ENCODE peak calls at places on chromosomes 11 and 22, in eight cellular contexts. One of them, this sample, is unnamed. For H3K27me3, the result is how much of the 10 kb centered on the place peaks cover.

GRCh38 chr11:122853971-122854446 is 15.7 kb downstream of the CRTAM start:
- DNase-seq in fibroblast of lung: peak
- DNase-seq in spleen: no peak
- DNase-seq in uterus: peak
- DNase-seq in keratinocyte: no peak
- DNase-seq in prostate gland: peak
- DNase-seq in GM23248: peak
- DNase-seq in heart right ventricle: no peak
- DNase-seq in this sample: peak

GRCh38 chr11:9231848-9232177 is 33.3 kb downstream of the DENND5A start:
- DNase-seq in heart right ventricle: no peak
- DNase-seq in GM23248: peak
- DNase-seq in fibroblast of lung: peak
- DNase-seq in prostate gland: no peak
- DNase-seq in spleen: no peak
- DNase-seq in keratinocyte: no peak
- DNase-seq in uterus: no peak
- DNase-seq in this sample: peak

GRCh38 chr11:62217191-62217748 is 8.8 kb downstream of the SCGB2A1 start:
- DNase-seq in heart right ventricle: no peak
- DNase-seq in prostate gland: no peak
- DNase-seq in spleen: no peak
- DNase-seq in uterus: no peak
- DNase-seq in GM23248: peak
- DNase-seq in keratinocyte: no peak
- DNase-seq in fibroblast of lung: peak
- DNase-seq in this sample: peak

GRCh38 chr11:61922539-61922938 is 5.2 kb upstream of the RAB3IL1 start:
- DNase-seq in keratinocyte: no peak
- DNase-seq in GM23248: peak
- DNase-seq in uterus: peak
- DNase-seq in heart right ventricle: peak
- DNase-seq in fibroblast of lung: peak
- DNase-seq in spleen: no peak
- DNase-seq in prostate gland: no peak
- DNase-seq in this sample: peak

GRCh38 chr11:66467034-66467659 is 442 bp downstream of the PELI3 start:
- DNase-seq in heart right ventricle: peak
- DNase-seq in spleen: no peak
- DNase-seq in keratinocyte: no peak
- DNase-seq in uterus: no peak
- DNase-seq in GM23248: peak
- DNase-seq in fibroblast of lung: no peak
- DNase-seq in prostate gland: no peak
- DNase-seq in this sample: no peak

GRCh38 chr22:49154433-49154832 is 673.2 kb downstream of the BRD1 start:
- DNase-seq in heart right ventricle: no peak
- DNase-seq in prostate gland: no peak
- DNase-seq in keratinocyte: no peak
- DNase-seq in GM23248: no peak
- DNase-seq in fibroblast of lung: no peak
- DNase-seq in spleen: peak
- DNase-seq in uterus: no peak
- DNase-seq in this sample: no peak

GRCh38 chr11:57055780-57056179 is 67.1 kb downstream of the OR5AK2 start:
- DNase-seq in uterus: no peak
- DNase-seq in fibroblast of lung: no peak
- DNase-seq in heart right ventricle: no peak
- DNase-seq in keratinocyte: no peak
- DNase-seq in spleen: no peak
- DNase-seq in prostate gland: no peak
- DNase-seq in GM23248: no peak
- DNase-seq in this sample: no peak

GRCh38 chr11:6022954-6023353 is 7.6 kb downstream of the OR56A1 start:
- DNase-seq in heart right ventricle: no peak
- DNase-seq in prostate gland: peak
- DNase-seq in spleen: no peak
- DNase-seq in GM23248: peak
- DNase-seq in fibroblast of lung: peak
- DNase-seq in uterus: no peak
- DNase-seq in keratinocyte: no peak
- DNase-seq in this sample: peak

GRCh38 chr11:118002541-118003019 is 16.4 kb downstream of the IL10RA start:
- DNase-seq in prostate gland: no peak
- DNase-seq in uterus: peak
- DNase-seq in fibroblast of lung: peak
- DNase-seq in GM23248: no peak
- DNase-seq in spleen: peak
- DNase-seq in heart right ventricle: no peak
- DNase-seq in keratinocyte: no peak
- DNase-seq in this sample: no peak

GRCh38 chr11:116691779-116692178 is 81.0 kb downstream of the BUD13 start:
- DNase-seq in GM23248: peak
- DNase-seq in prostate gland: peak
- DNase-seq in uterus: peak
- DNase-seq in heart right ventricle: peak
- DNase-seq in fibroblast of lung: peak
- DNase-seq in spleen: peak
- DNase-seq in keratinocyte: no peak
- DNase-seq in this sample: peak

GRCh38 chr11:67393437-67393836 is 1.7 kb downstream of the RAD9A start:
- DNase-seq in GM23248: no peak
- DNase-seq in uterus: no peak
- DNase-seq in heart right ventricle: no peak
- DNase-seq in keratinocyte: no peak
- DNase-seq in spleen: peak
- DNase-seq in fibroblast of lung: no peak
- DNase-seq in prostate gland: no peak
- DNase-seq in this sample: no peak

GRCh38 chr11:47477323-47477722 is 28.4 kb upstream of the RAPSN start:
- DNase-seq in heart right ventricle: no peak
- DNase-seq in GM23248: peak
- DNase-seq in uterus: no peak
- DNase-seq in spleen: no peak
- DNase-seq in fibroblast of lung: no peak
- DNase-seq in prostate gland: no peak
- DNase-seq in keratinocyte: peak
- DNase-seq in this sample: no peak

GRCh38 chr22:43331064-43331435 is 12.1 kb downstream of the SCUBE1 start:
- DNase-seq in uterus: no peak
- DNase-seq in fibroblast of lung: no peak
- DNase-seq in keratinocyte: no peak
- DNase-seq in spleen: no peak
- DNase-seq in heart right ventricle: no peak
- DNase-seq in GM23248: no peak
- DNase-seq in prostate gland: no peak
- DNase-seq in this sample: no peak
- H3K27me3 ChIP-seq in uterus: under half
- H3K27me3 ChIP-seq in fibroblast of lung: under half
- H3K27me3 ChIP-seq in keratinocyte: under half
- H3K27me3 ChIP-seq in spleen: under half
- H3K27me3 ChIP-seq in heart right ventricle: under half
- H3K27me3 ChIP-seq in GM23248: under half
- H3K27me3 ChIP-seq in prostate gland: under half
- H3K27me3 ChIP-seq in this sample: under half

DNA sequence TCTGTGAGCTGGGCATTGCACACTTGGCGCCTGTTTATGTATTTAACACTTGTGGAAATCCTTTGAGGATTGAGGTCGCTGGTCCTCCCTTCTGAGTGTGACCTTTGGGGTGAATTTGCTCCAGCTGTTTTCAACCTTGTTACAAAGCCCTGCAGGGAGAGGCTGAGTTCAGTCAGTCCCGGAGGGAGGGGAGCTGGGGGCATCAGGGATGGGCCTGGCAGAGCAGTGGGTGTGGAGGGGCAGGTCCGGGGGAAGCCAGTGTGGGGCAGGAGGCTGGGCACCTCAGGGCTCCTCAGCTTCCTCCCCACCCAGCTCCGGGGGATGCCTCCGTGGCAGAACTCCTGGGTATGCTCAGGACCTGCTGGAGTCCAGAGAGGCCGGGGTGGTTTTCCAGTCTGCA is 977.2 kb downstream of the TBC1D22A start:
- DNase-seq in uterus: no peak
- DNase-seq in fibroblast of lung: no peak
- DNase-seq in heart right ventricle: no peak
- DNase-seq in keratinocyte: no peak
- DNase-seq in prostate gland: no peak
- DNase-seq in spleen: no peak
- DNase-seq in GM23248: no peak
- DNase-seq in this sample: no peak
- H3K27me3 ChIP-seq in uterus: under half
- H3K27me3 ChIP-seq in fibroblast of lung: under half
- H3K27me3 ChIP-seq in heart right ventricle: under half
- H3K27me3 ChIP-seq in keratinocyte: under half
- H3K27me3 ChIP-seq in prostate gland: under half
- H3K27me3 ChIP-seq in spleen: under half
- H3K27me3 ChIP-seq in GM23248: under half
- H3K27me3 ChIP-seq in this sample: under half

DNA sequence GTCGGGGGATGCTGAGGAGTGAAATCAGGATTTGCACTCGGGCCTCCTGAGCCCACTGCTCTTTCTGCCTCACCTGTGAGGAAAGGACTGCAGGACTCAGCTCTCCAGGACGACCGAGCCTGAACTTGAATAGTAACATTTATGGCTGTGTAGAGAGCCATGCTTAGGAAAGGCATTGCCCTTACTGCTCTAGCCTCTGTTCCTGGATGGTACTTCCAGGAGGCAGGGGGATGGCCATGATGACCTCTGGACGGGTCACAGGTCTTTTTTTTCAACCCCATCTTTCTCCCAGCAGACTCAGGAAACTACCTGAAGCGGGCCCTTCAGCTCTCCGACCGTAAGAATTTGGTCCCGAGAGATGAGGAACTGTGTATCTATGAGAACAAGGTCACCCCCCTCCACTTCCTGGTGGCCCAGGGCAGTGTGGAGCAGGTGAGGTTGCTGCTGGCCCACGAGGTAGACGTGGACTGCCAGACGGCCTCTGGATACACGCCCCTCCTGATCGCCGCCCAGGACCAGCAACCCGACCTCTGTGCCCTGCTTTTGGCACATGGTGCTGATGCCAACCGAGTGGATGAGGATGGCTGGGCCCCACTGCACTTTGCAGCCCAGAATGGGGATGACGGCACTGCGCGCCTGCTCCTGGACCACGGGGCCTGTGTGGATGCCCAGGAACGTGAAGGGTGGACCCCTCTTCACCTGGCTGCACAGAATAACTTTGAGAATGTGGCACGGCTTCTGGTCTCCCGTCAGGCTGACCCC is 11.3 kb downstream of the ANKK1 start:
- DNase-seq in fibroblast of lung: no peak
- DNase-seq in heart right ventricle: no peak
- DNase-seq in keratinocyte: no peak
- DNase-seq in prostate gland: no peak
- DNase-seq in GM23248: no peak
- DNase-seq in spleen: peak
- DNase-seq in uterus: no peak
- DNase-seq in this sample: no peak
- H3K27me3 ChIP-seq in fibroblast of lung: under half
- H3K27me3 ChIP-seq in heart right ventricle: under half
- H3K27me3 ChIP-seq in keratinocyte: under half
- H3K27me3 ChIP-seq in prostate gland: under half
- H3K27me3 ChIP-seq in GM23248: under half
- H3K27me3 ChIP-seq in spleen: under half
- H3K27me3 ChIP-seq in uterus: under half
- H3K27me3 ChIP-seq in this sample: under half

GRCh38 chr11:44322243-44322642 is 12.3 kb upstream of the ALX4 start:
- DNase-seq in fibroblast of lung: no peak
- DNase-seq in prostate gland: no peak
- DNase-seq in spleen: no peak
- DNase-seq in heart right ventricle: no peak
- DNase-seq in keratinocyte: no peak
- DNase-seq in GM23248: no peak
- DNase-seq in uterus: no peak
- DNase-seq in this sample: no peak

GRCh38 chr11:44324222-44324621 is 14.3 kb upstream of the ALX4 start:
- DNase-seq in uterus: no peak
- DNase-seq in heart right ventricle: no peak
- DNase-seq in spleen: no peak
- DNase-seq in fibroblast of lung: no peak
- DNase-seq in prostate gland: no peak
- DNase-seq in GM23248: no peak
- DNase-seq in keratinocyte: no peak
- DNase-seq in this sample: no peak

GRCh38 chr11:44325698-44326097 is 15.8 kb upstream of the ALX4 start:
- DNase-seq in keratinocyte: no peak
- DNase-seq in heart right ventricle: no peak
- DNase-seq in GM23248: no peak
- DNase-seq in uterus: no peak
- DNase-seq in spleen: no peak
- DNase-seq in prostate gland: no peak
- DNase-seq in fibroblast of lung: no peak
- DNase-seq in this sample: no peak

GRCh38 chr11:44326615-44327475 is 16.9 kb upstream of the ALX4 start:
- DNase-seq in fibroblast of lung: no peak
- DNase-seq in prostate gland: no peak
- DNase-seq in GM23248: peak
- DNase-seq in heart right ventricle: no peak
- DNase-seq in keratinocyte: no peak
- DNase-seq in uterus: no peak
- DNase-seq in spleen: peak
- DNase-seq in this sample: peak

GRCh38 chr11:44324787-44325525 is 15.0 kb upstream of the ALX4 start:
- DNase-seq in prostate gland: no peak
- DNase-seq in uterus: no peak
- DNase-seq in fibroblast of lung: no peak
- DNase-seq in keratinocyte: no peak
- DNase-seq in GM23248: no peak
- DNase-seq in heart right ventricle: no peak
- DNase-seq in spleen: no peak
- DNase-seq in this sample: no peak
- H3K27me3 ChIP-seq in prostate gland: half or more
- H3K27me3 ChIP-seq in uterus: under half
- H3K27me3 ChIP-seq in fibroblast of lung: half or more
- H3K27me3 ChIP-seq in keratinocyte: half or more
- H3K27me3 ChIP-seq in GM23248: half or more
- H3K27me3 ChIP-seq in heart right ventricle: half or more
- H3K27me3 ChIP-seq in spleen: under half
- H3K27me3 ChIP-seq in this sample: half or more

DNA sequence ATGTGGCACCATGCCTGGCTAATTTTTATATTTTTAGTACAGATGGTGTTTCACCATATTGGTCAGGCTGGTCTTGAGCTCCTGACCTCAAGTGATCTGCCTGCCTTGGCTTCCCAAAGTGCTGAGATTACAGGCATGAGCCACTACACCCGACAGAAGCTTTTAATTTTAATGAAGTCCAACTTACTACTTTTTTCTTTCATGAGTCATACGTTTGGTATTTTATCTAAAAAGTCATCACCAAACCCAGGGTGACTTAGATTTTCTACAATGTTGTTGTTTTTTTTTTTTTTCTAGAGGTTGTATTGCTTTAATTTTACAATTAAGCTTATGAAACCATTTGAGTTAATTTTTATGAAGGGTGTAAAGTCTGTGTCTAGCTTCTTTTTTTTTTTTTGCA is 34.9 kb downstream of the JRKL start:
- DNase-seq in uterus: no peak
- DNase-seq in prostate gland: no peak
- DNase-seq in spleen: no peak
- DNase-seq in keratinocyte: peak
- DNase-seq in heart right ventricle: no peak
- DNase-seq in fibroblast of lung: peak
- DNase-seq in GM23248: peak
- DNase-seq in this sample: no peak
- H3K27me3 ChIP-seq in uterus: under half
- H3K27me3 ChIP-seq in prostate gland: under half
- H3K27me3 ChIP-seq in spleen: under half
- H3K27me3 ChIP-seq in keratinocyte: under half
- H3K27me3 ChIP-seq in heart right ventricle: half or more
- H3K27me3 ChIP-seq in fibroblast of lung: under half
- H3K27me3 ChIP-seq in GM23248: under half
- H3K27me3 ChIP-seq in this sample: under half

GRCh38 chr22:19169002-19169946 is 9.3 kb downstream of the SLC25A1 start:
- DNase-seq in fibroblast of lung: no peak
- DNase-seq in keratinocyte: no peak
- DNase-seq in spleen: no peak
- DNase-seq in heart right ventricle: no peak
- DNase-seq in GM23248: peak
- DNase-seq in prostate gland: no peak
- DNase-seq in uterus: no peak
- DNase-seq in this sample: peak
- H3K27me3 ChIP-seq in fibroblast of lung: under half
- H3K27me3 ChIP-seq in keratinocyte: under half
- H3K27me3 ChIP-seq in spleen: under half
- H3K27me3 ChIP-seq in heart right ventricle: half or more
- H3K27me3 ChIP-seq in GM23248: under half
- H3K27me3 ChIP-seq in prostate gland: under half
- H3K27me3 ChIP-seq in uterus: under half
- H3K27me3 ChIP-seq in this sample: under half

This sample was measured in H7.